ENCODE peak calls at places on chromosomes 5 and 9, in ten cellular contexts. M, J, L, Y, Z, V, E, T, G and D are unnamed samples.

GRCh38 chr9:114097613-114098020 is 1.5 kb downstream of the KIF12 start:
- DNase-seq in M (no peak), J (no peak), L (no peak), Y (no peak), Z (no peak), V (no peak), E (no peak), T (peak), G (no peak), D (no peak)

GRCh38 chr5:83509535-83509934 is 38.0 kb downstream of the VCAN start:
- DNase-seq in M (peak), J (peak), L (peak), Y (no peak), Z (no peak), V (peak), E (peak), T (no peak), G (no peak), D (no peak)

GRCh38 chr9:90394866-90395265 is 247.8 kb downstream of the DIRAS2 start:
- DNase-seq in M (no peak), J (no peak), L (no peak), Y (no peak), Z (no peak), V (no peak), E (no peak), T (no peak), G (no peak), D (no peak)

GRCh38 chr9:93630806-93631411 is 54.5 kb downstream of the PHF2 start:
- DNase-seq in M (no peak), J (no peak), L (no peak), Y (no peak), Z (no peak), V (peak), E (no peak), T (no peak), G (no peak), D (no peak)

GRCh38 chr5:20833081-20833627 is 845.2 kb upstream of the CDH18 start:
- DNase-seq in M (peak), J (no peak), L (no peak), Y (no peak), Z (no peak), V (no peak), E (no peak), T (no peak), G (no peak), D (no peak)

GRCh38 chr5:15008476-15008875 is 136.9 kb upstream of the ANKH start:
- DNase-seq in M (peak), J (peak), L (peak), Y (no peak), Z (no peak), V (peak), E (peak), T (peak), G (peak), D (peak)

GRCh38 chr9:133758228-133758627 is 20.1 kb upstream of the SARDH start:
- DNase-seq in M (no peak), J (no peak), L (no peak), Y (no peak), Z (no peak), V (peak), E (no peak), T (peak), G (no peak), D (no peak)

GRCh38 chr5:29230526-29231050 is 1962.9 kb upstream of the CDH6 start:
- DNase-seq in M (no peak), J (no peak), L (no peak), Y (no peak), Z (no peak), V (no peak), E (no peak), T (no peak), G (no peak), D (no peak)

GRCh38 chr5:73322453-73323076 is 126.0 kb downstream of the FOXD1 start:
- DNase-seq in M (no peak), J (no peak), L (no peak), Y (no peak), Z (no peak), V (no peak), E (no peak), T (no peak), G (no peak), D (no peak)

GRCh38 chr5:153534102-153534501 is 43.6 kb downstream of the GRIA1 start:
- DNase-seq in M (no peak), J (no peak), L (no peak), Y (no peak), Z (no peak), V (no peak), E (no peak), T (no peak), G (no peak), D (no peak)

GRCh38 chr9:122116040-122116439 is 22.9 kb upstream of the TTLL11 start:
- DNase-seq in M (no peak), J (no peak), L (no peak), Y (no peak), Z (no peak), V (no peak), E (no peak), T (no peak), G (no peak), D (no peak)

GRCh38 chr5:141604318-141604717 is 14.5 kb downstream of the DIAPH1 start:
- DNase-seq in M (peak), J (peak), L (peak), Y (no peak), Z (no peak), V (peak), E (peak), T (no peak), G (peak), D (peak)

GRCh38 chr5:43042176-43042625 is 2.1 kb upstream of the ANXA2R start:
- DNase-seq in M (peak), J (peak), L (peak), Y (peak), Z (peak), V (peak), E (no peak), T (peak), G (peak), D (no peak)

GRCh38 chr9:1939926-1940368 is 75.2 kb upstream of the SMARCA2 start:
- DNase-seq in M (peak), J (peak), L (peak), Y (peak), Z (no peak), V (no peak), E (peak), T (no peak), G (peak), D (no peak)

GRCh38 chr5:34571380-34572041 is 84.6 kb upstream of the RAI14 start:
- DNase-seq in M (peak), J (no peak), L (no peak), Y (no peak), Z (no peak), V (no peak), E (no peak), T (no peak), G (no peak), D (no peak)

GRCh38 chr5:10678236-10678635 is 82.8 kb downstream of the DAP start:
- DNase-seq in M (no peak), J (no peak), L (no peak), Y (no peak), Z (no peak), V (no peak), E (no peak), T (no peak), G (no peak), D (no peak)

GRCh38 chr9:130219661-130220081 is 45.9 kb upstream of the HMCN2 start:
- DNase-seq in M (no peak), J (no peak), L (no peak), Y (no peak), Z (no peak), V (no peak), E (no peak), T (no peak), G (no peak), D (no peak)

GRCh38 chr9:127742435-127743088 is 7.5 kb upstream of the TOR2A start:
- DNase-seq in M (no peak), J (peak), L (no peak), Y (no peak), Z (peak), V (peak), E (no peak), T (no peak), G (no peak), D (peak)

GRCh38 chr5:7759951-7760580 is 90.9 kb downstream of the CFAP90 start:
- DNase-seq in M (no peak), J (no peak), L (peak), Y (no peak), Z (no peak), V (no peak), E (peak), T (no peak), G (no peak), D (no peak)

GRCh38 chr5:7759257-7759871 is 91.6 kb downstream of the CFAP90 start:
- DNase-seq in M (no peak), J (no peak), L (no peak), Y (no peak), Z (no peak), V (no peak), E (no peak), T (no peak), G (no peak), D (no peak)

GRCh38 chr5:7764452-7764851 is 86.5 kb downstream of the CFAP90 start:
- DNase-seq in M (no peak), J (no peak), L (no peak), Y (no peak), Z (no peak), V (no peak), E (no peak), T (no peak), G (no peak), D (no peak)

GRCh38 chr5:7763621-7764072 is 87.3 kb downstream of the CFAP90 start:
- DNase-seq in M (no peak), J (no peak), L (no peak), Y (no peak), Z (no peak), V (no peak), E (no peak), T (no peak), G (no peak), D (no peak)

GRCh38 chr5:7762267-7762666 is 88.7 kb downstream of the CFAP90 start:
- DNase-seq in M (no peak), J (no peak), L (peak), Y (peak), Z (no peak), V (no peak), E (no peak), T (no peak), G (no peak), D (no peak)
- TF ChIP-seq CTCF in M (no peak), J (no peak), L (no peak), Y (peak), Z (no peak), V (no peak), E (peak), T (no peak), G (peak), D (no peak)

DNA sequence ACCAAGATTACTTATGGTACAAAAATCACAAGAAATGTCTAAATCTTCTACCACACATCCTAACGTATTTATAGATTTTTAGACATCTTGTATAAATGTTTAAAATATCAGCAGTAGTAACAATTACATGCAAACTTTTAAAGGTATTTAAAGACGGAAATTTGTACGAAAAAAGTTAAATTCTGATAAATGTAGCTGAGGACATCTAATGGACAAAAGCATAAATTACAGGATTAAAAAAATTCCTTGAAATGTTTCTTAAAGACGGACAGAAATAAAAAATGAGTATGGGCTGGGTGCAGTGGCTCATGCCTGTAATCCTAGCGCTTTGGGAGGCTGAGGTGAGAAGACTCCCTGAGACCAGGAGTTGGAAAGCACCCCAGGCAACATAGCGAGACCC is 15.8 kb downstream of the ERCC8 start:
- DNase-seq in M (peak), J (no peak), L (no peak), Y (no peak), Z (no peak), V (no peak), E (no peak), T (no peak), G (no peak), D (no peak)
- TF ChIP-seq CTCF in M (peak), J (peak), L (peak), Y (peak), Z (peak), V (no peak), E (no peak), T (no peak), G (peak), D (peak)

DNA sequence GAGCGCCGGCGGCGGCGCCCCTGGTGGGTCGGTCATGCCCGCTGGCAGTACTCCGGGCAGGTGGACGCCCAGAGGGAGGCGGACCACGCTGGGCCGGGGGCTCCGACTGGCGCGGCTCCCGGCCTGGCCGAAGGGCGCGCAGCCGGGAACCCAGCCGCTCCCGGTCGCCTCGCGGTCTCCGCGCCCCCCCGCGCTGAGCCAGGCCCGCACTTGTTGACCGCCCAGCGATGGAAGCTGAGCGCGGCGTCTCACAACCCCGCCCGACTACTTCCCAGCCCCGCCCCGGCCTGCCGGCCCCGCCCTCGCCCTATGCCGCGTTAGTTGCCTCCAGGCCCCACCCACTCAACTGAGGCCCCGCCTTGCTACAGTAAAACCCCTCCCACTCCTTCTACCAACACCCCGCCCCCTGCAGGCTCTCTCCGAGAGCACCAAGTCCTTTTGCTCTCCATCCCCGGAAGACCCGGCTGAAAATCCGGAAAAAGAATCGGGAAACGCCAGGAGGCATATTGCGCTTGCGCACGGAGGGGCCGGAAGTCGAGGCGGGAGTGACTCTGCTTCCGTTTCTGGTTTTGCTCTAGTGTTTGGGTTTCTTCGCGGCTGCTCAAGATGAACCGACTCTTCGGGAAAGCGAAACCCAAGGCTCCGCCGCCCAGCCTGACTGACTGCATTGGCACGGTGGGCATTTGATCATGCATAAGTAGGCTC is at the start of the genes BAG1 and CHMP5:
- DNase-seq in M (peak), J (peak), L (peak), Y (peak), Z (peak), V (peak), E (peak), T (peak), G (peak), D (peak)
- TF ChIP-seq CTCF in M (peak), J (peak), L (no peak), Y (peak), Z (peak), V (no peak), E (peak), T (peak), G (no peak), D (peak)

GRCh38 chr5:157793298-157793791 is 49.8 kb downstream of the LSM11 start:
- DNase-seq in M (no peak), J (no peak), L (no peak), Y (no peak), Z (no peak), V (no peak), E (no peak), T (no peak), G (no peak), D (no peak)
- TF ChIP-seq CTCF in M (no peak), J (no peak), L (no peak), Y (no peak), Z (no peak), V (no peak), E (no peak), T (no peak), G (no peak), D (no peak)

GRCh38 chr9:71767421-71768321 is 642 bp downstream of the CEMIP2 start:
- DNase-seq in M (no peak), J (peak), L (peak), Y (no peak), Z (peak), V (peak), E (no peak), T (peak), G (no peak), D (no peak)

GRCh38 chr9:71766663-71767062 is 1.6 kb downstream of the CEMIP2 start:
- DNase-seq in M (no peak), J (peak), L (peak), Y (peak), Z (no peak), V (no peak), E (no peak), T (no peak), G (no peak), D (no peak)

GRCh38 chr9:71769175-71770165 is 1.2 kb upstream of the CEMIP2 start:
- DNase-seq in M (no peak), J (peak), L (peak), Y (peak), Z (peak), V (peak), E (no peak), T (peak), G (peak), D (no peak)

GRCh38 chr9:71765693-71766092 is 2.6 kb downstream of the CEMIP2 start:
- DNase-seq in M (peak), J (no peak), L (peak), Y (no peak), Z (no peak), V (no peak), E (no peak), T (no peak), G (no peak), D (no peak)

GRCh38 chr9:71768388-71769174 is at the start of gene CEMIP2:
- DNase-seq in M (peak), J (peak), L (peak), Y (peak), Z (peak), V (peak), E (no peak), T (peak), G (peak), D (peak)
- TF ChIP-seq CTCF in M (peak), J (peak), L (peak), Y (peak), Z (peak), V (no peak), E (peak), T (peak), G (peak), D (peak)